ENCODE peak calls at places on chromosomes 7 and 10, in four cellular contexts. D, Q, W and M are unnamed samples.
A peak's percentile ranks its signal among the peaks of the same experiment; 100 is the strongest.

GRCh38 chr10:28708921-28709461 is 31.7 kb downstream of the BAMBI start:
- DNase-seq in D (no peak), Q (no peak), W (no peak), M (no peak)

GRCh38 chr10:74255800-74256422 is 104.9 kb downstream of the ADK start:
- DNase-seq in D (no peak), Q (no peak), W (no peak), M (no peak)

GRCh38 chr7:157009778-157010587 is 480 bp downstream of the MNX1 start:
- DNase-seq in D (peak; percentile 47), Q (no peak), W (no peak), M (no peak)

GRCh38 chr10:5737352-5737751 is 52.7 kb downstream of the TASOR2 start:
- DNase-seq in D (no peak), Q (no peak), W (no peak), M (no peak)

GRCh38 chr7:641269-641671 is 85.2 kb upstream of the DNAAF5 start:
- DNase-seq in D (no peak), Q (no peak), W (no peak), M (no peak)

GRCh38 chr10:13402016-13402415 is 53.9 kb upstream of the SEPHS1 start:
- DNase-seq in D (no peak), Q (no peak), W (no peak), M (no peak)

GRCh38 chr7:131908719-131909118 is 352.3 kb upstream of the PODXL start:
- DNase-seq in D (no peak), Q (no peak), W (no peak), M (no peak)

GRCh38 chr10:132224343-132225072 is 37.8 kb downstream of the DPYSL4 start:
- DNase-seq in D (no peak), Q (no peak), W (no peak), M (no peak)

GRCh38 chr7:12062062-12062461 is 149.0 kb upstream of the TMEM106B start:
- DNase-seq in D (no peak), Q (no peak), W (no peak), M (no peak)

GRCh38 chr10:104199567-104199966 is 32.6 kb downstream of the CFAP43 start:
- DNase-seq in D (no peak), Q (no peak), W (no peak), M (no peak)

GRCh38 chr10:104193787-104194186 is 38.4 kb downstream of the CFAP43 start:
- DNase-seq in D (no peak), Q (no peak), W (no peak), M (no peak)

GRCh38 chr10:104201636-104202035 is 30.5 kb downstream of the CFAP43 start:
- DNase-seq in D (no peak), Q (no peak), W (no peak), M (no peak)

GRCh38 chr10:104202231-104202630 is 29.9 kb downstream of the CFAP43 start:
- DNase-seq in D (no peak), Q (no peak), W (no peak), M (no peak)

DNA sequence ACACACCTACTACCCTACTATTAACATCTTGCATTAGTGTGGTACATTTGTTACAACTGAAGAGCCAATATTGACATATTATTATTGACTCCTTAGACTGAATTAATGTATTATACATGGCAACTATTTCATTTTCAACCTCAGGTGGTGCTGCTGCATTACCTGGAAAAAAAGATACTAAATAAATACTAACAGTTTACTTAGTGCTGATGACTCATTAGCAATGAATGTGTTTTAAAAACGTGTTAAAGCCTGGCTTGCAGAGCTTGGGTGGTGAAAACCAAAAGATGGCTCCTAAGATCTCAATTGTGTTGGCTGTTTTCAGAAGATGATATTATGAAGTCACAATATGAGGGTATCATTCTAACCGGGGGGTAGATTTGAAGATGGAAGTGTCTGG is 34.8 kb downstream of the CFAP43 start:
- DNase-seq in D (no peak), Q (no peak), W (no peak), M (no peak)
- TF ChIP-seq CTCF in D (no peak), Q (no peak), W (no peak), M (no peak)

GRCh38 chr10:101228682-101229274 is 485 bp downstream of the LBX1 start:
- DNase-seq in D (no peak), Q (no peak), W (no peak), M (no peak)
- TF ChIP-seq CTCF in D (no peak), Q (no peak), W (peak; percentile 20), M (no peak)

GRCh38 chr10:53843691-53844362 is 957.2 kb downstream of the PCDH15 start:
- DNase-seq in D (no peak), Q (no peak), W (no peak), M (no peak)

GRCh38 chr10:53836638-53837037 is 964.4 kb downstream of the PCDH15 start:
- DNase-seq in D (no peak), Q (no peak), W (no peak), M (no peak)

GRCh38 chr10:53841746-53842145 is 959.3 kb downstream of the PCDH15 start:
- DNase-seq in D (no peak), Q (no peak), W (no peak), M (no peak)

GRCh38 chr10:53840668-53841067 is 960.4 kb downstream of the PCDH15 start:
- DNase-seq in D (no peak), Q (no peak), W (no peak), M (no peak)

DNA sequence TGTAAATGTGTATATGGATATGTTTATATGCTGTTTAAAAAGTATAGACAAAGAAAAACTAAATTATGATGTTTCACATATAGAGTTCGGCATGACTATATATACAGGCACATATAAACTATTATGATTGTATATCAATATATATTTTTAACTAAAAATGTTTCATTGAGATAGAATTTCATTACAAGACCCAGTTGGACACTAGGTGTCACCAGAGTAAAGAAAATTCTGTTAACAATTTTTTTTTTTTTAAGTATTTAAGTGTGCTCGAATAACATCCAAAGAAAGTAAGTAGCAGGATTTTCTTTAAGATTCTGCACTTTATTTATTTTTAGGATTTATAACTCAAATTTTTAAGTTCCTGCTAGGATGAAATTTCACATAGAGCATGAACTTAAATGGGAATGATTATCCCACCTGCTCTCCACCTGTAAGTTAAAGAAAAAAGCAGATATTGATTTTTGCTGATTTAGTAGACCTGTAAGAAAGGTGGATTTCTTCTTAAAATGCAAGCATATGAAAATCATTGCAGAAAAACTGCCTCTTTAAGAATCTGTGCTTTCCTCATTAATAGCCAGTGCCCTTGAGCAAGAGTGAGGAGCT is 961.5 kb downstream of the PCDH15 start:
- DNase-seq in D (no peak), Q (no peak), W (no peak), M (no peak)
- TF ChIP-seq CTCF in D (no peak), Q (peak; percentile 29), W (peak; percentile 71), M (no peak)

GRCh38 chr7:150733734-150734095 is 3.5 kb upstream of the GIMAP5 start:
- DNase-seq in D (no peak), Q (no peak), W (no peak), M (no peak)
- TF ChIP-seq CTCF in D (no peak), Q (no peak), W (no peak), M (no peak)